ENCODE peak calls at places on chromosomes 11 and 22, in six cellular contexts. One of them, this sample, is unnamed.

GRCh38 chr11:4154503-4154902 is 59.9 kb downstream of the RRM1 start:
- DNase-seq in A549: no peak
- DNase-seq in HFF-Myc: no peak
- DNase-seq in MM.1S: no peak
- DNase-seq in astrocyte of the spinal cord: no peak
- DNase-seq in skeletal muscle cell: no peak
- DNase-seq in this sample: no peak

GRCh38 chr11:22244986-22245592 is 52.2 kb downstream of the ANO5 start:
- DNase-seq in A549: peak; percentile 45
- DNase-seq in HFF-Myc: peak; percentile 2
- DNase-seq in MM.1S: peak; percentile 48
- DNase-seq in astrocyte of the spinal cord: peak; percentile 37
- DNase-seq in skeletal muscle cell: peak; percentile 4
- DNase-seq in this sample: no peak

GRCh38 chr11:29816359-29816758 is 200.5 kb downstream of the KCNA4 start:
- DNase-seq in A549: no peak
- DNase-seq in HFF-Myc: no peak
- DNase-seq in MM.1S: no peak
- DNase-seq in astrocyte of the spinal cord: no peak
- DNase-seq in skeletal muscle cell: no peak
- DNase-seq in this sample: no peak

GRCh38 chr11:69940246-69940610 is 121.0 kb upstream of the FGF3 start:
- DNase-seq in A549: no peak
- DNase-seq in HFF-Myc: no peak
- DNase-seq in MM.1S: no peak
- DNase-seq in astrocyte of the spinal cord: no peak
- DNase-seq in skeletal muscle cell: no peak
- DNase-seq in this sample: no peak

GRCh38 chr11:65493367-65494176 is 5.3 kb upstream of the MALAT1 start:
- DNase-seq in A549: peak; percentile 95
- DNase-seq in HFF-Myc: no peak
- DNase-seq in MM.1S: no peak
- DNase-seq in astrocyte of the spinal cord: peak; percentile 91
- DNase-seq in skeletal muscle cell: peak; percentile 88
- DNase-seq in this sample: no peak

GRCh38 chr22:44386386-44387035 is 73.8 kb upstream of the SHISAL1 start:
- DNase-seq in A549: no peak
- DNase-seq in HFF-Myc: no peak
- DNase-seq in MM.1S: no peak
- DNase-seq in astrocyte of the spinal cord: no peak
- DNase-seq in skeletal muscle cell: no peak
- DNase-seq in this sample: no peak

GRCh38 chr11:72336163-72336562 is 92.2 kb upstream of the PHOX2A start:
- DNase-seq in A549: no peak
- DNase-seq in HFF-Myc: no peak
- DNase-seq in MM.1S: no peak
- DNase-seq in astrocyte of the spinal cord: no peak
- DNase-seq in skeletal muscle cell: no peak
- DNase-seq in this sample: no peak

GRCh38 chr11:33936745-33937612 is 45.1 kb upstream of the LMO2 start:
- DNase-seq in A549: no peak
- DNase-seq in HFF-Myc: no peak
- DNase-seq in MM.1S: no peak
- DNase-seq in astrocyte of the spinal cord: peak; percentile 51
- DNase-seq in skeletal muscle cell: no peak
- DNase-seq in this sample: no peak

GRCh38 chr11:96045622-96046456 is 121.9 kb upstream of the MTMR2 start:
- DNase-seq in A549: no peak
- DNase-seq in HFF-Myc: peak; percentile 61
- DNase-seq in MM.1S: peak; percentile 73
- DNase-seq in astrocyte of the spinal cord: peak; percentile 86
- DNase-seq in skeletal muscle cell: peak; percentile 53
- DNase-seq in this sample: no peak

GRCh38 chr11:64759722-64760719 is at the start of gene PYGM:
- DNase-seq in A549: no peak
- DNase-seq in HFF-Myc: no peak
- DNase-seq in MM.1S: no peak
- DNase-seq in astrocyte of the spinal cord: no peak
- DNase-seq in skeletal muscle cell: peak; percentile 37
- DNase-seq in this sample: no peak

GRCh38 chr11:133995066-133995465 is 38.3 kb upstream of the IGSF9B start:
- DNase-seq in A549: no peak
- DNase-seq in HFF-Myc: no peak
- DNase-seq in MM.1S: no peak
- DNase-seq in astrocyte of the spinal cord: no peak
- DNase-seq in skeletal muscle cell: no peak
- DNase-seq in this sample: no peak

GRCh38 chr11:18204220-18204619 is 31.6 kb downstream of the MRGPRX4 start:
- DNase-seq in A549: no peak
- DNase-seq in HFF-Myc: no peak
- DNase-seq in MM.1S: no peak
- DNase-seq in astrocyte of the spinal cord: no peak
- DNase-seq in skeletal muscle cell: no peak
- DNase-seq in this sample: no peak

GRCh38 chr11:34668583-34669053 is 47.7 kb downstream of the EHF start:
- DNase-seq in A549: no peak
- DNase-seq in HFF-Myc: no peak
- DNase-seq in MM.1S: no peak
- DNase-seq in astrocyte of the spinal cord: no peak
- DNase-seq in skeletal muscle cell: no peak
- DNase-seq in this sample: no peak

GRCh38 chr11:114168691-114169090 is 109.2 kb downstream of the ZBTB16 start:
- DNase-seq in A549: no peak
- DNase-seq in HFF-Myc: no peak
- DNase-seq in MM.1S: peak; percentile 70
- DNase-seq in astrocyte of the spinal cord: no peak
- DNase-seq in skeletal muscle cell: no peak
- DNase-seq in this sample: no peak

GRCh38 chr22:38271101-38271500 is 1.7 kb downstream of the TMEM184B start:
- DNase-seq in A549: no peak
- DNase-seq in HFF-Myc: no peak
- DNase-seq in MM.1S: no peak
- DNase-seq in astrocyte of the spinal cord: no peak
- DNase-seq in skeletal muscle cell: no peak
- DNase-seq in this sample: no peak
- H3K4me3 ChIP-seq in A549: no peak overlapping the region
- H3K4me3 ChIP-seq in HFF-Myc: peak overlapping the region; percentile 67
- H3K4me3 ChIP-seq in MM.1S: peak overlapping the region; percentile 99
- H3K4me3 ChIP-seq in astrocyte of the spinal cord: no peak overlapping the region
- H3K4me3 ChIP-seq in skeletal muscle cell: no peak overlapping the region
- H3K4me3 ChIP-seq in this sample: no peak overlapping the region

GRCh38 chr11:90309693-90310092 is 86.8 kb upstream of the CHORDC1 start:
- DNase-seq in A549: no peak
- DNase-seq in HFF-Myc: no peak
- DNase-seq in MM.1S: no peak
- DNase-seq in astrocyte of the spinal cord: no peak
- DNase-seq in skeletal muscle cell: no peak
- DNase-seq in this sample: no peak

DNA sequence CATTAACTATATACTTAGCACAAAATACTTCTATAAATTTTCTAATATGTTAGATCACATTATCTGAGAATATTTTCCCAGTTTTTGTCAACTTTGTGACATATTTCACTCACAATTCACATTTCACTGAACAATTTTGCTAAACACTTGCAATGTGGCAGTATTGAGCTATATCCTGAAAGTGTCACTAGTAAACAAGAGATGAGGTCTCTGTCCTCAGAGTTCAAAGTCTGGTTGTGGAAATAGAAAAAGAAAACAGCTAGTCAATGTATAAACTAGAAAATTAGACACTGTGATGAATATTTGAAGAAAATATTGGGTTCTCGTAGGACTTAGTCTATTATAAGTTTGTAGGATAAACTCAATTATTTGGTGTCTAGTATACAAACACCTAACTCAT is 87.4 kb upstream of the CHORDC1 start:
- DNase-seq in A549: no peak
- DNase-seq in HFF-Myc: no peak
- DNase-seq in MM.1S: no peak
- DNase-seq in astrocyte of the spinal cord: no peak
- DNase-seq in skeletal muscle cell: no peak
- DNase-seq in this sample: no peak
- H3K4me3 ChIP-seq in A549: no peak overlapping the region
- H3K4me3 ChIP-seq in HFF-Myc: no peak overlapping the region
- H3K4me3 ChIP-seq in MM.1S: no peak overlapping the region
- H3K4me3 ChIP-seq in astrocyte of the spinal cord: no peak overlapping the region
- H3K4me3 ChIP-seq in skeletal muscle cell: no peak overlapping the region
- H3K4me3 ChIP-seq in this sample: no peak overlapping the region

GRCh38 chr11:74735566-74735965 is 4.3 kb upstream of the CHRDL2 start:
- DNase-seq in A549: no peak
- DNase-seq in HFF-Myc: no peak
- DNase-seq in MM.1S: no peak
- DNase-seq in astrocyte of the spinal cord: no peak
- DNase-seq in skeletal muscle cell: no peak
- DNase-seq in this sample: peak; percentile 24

GRCh38 chr11:74731301-74732094 is at the start of gene CHRDL2:
- DNase-seq in A549: peak; percentile 30
- DNase-seq in HFF-Myc: no peak
- DNase-seq in MM.1S: no peak
- DNase-seq in astrocyte of the spinal cord: no peak
- DNase-seq in skeletal muscle cell: no peak
- DNase-seq in this sample: no peak

GRCh38 chr11:74729397-74729796 is 1.8 kb downstream of the CHRDL2 start:
- DNase-seq in A549: no peak
- DNase-seq in HFF-Myc: no peak
- DNase-seq in MM.1S: no peak
- DNase-seq in astrocyte of the spinal cord: no peak
- DNase-seq in skeletal muscle cell: no peak
- DNase-seq in this sample: no peak

GRCh38 chr11:74726547-74727182 is 4.6 kb downstream of the CHRDL2 start:
- DNase-seq in A549: peak; percentile 74
- DNase-seq in HFF-Myc: peak; percentile 27
- DNase-seq in MM.1S: peak; percentile 74
- DNase-seq in astrocyte of the spinal cord: peak; percentile 70
- DNase-seq in skeletal muscle cell: peak; percentile 49
- DNase-seq in this sample: peak; percentile 53

GRCh38 chr11:74730601-74731260 is 495 bp downstream of the CHRDL2 start:
- DNase-seq in A549: no peak
- DNase-seq in HFF-Myc: no peak
- DNase-seq in MM.1S: no peak
- DNase-seq in astrocyte of the spinal cord: no peak
- DNase-seq in skeletal muscle cell: no peak
- DNase-seq in this sample: no peak
- H3K4me3 ChIP-seq in A549: peak overlapping the region; percentile 48
- H3K4me3 ChIP-seq in HFF-Myc: no peak overlapping the region
- H3K4me3 ChIP-seq in MM.1S: no peak overlapping the region
- H3K4me3 ChIP-seq in astrocyte of the spinal cord: no peak overlapping the region
- H3K4me3 ChIP-seq in skeletal muscle cell: peak overlapping the region; percentile 6
- H3K4me3 ChIP-seq in this sample: no peak overlapping the region

GRCh38 chr11:829946-830294 is 2.2 kb downstream of the CRACR2B start:
- DNase-seq in A549: no peak
- DNase-seq in HFF-Myc: no peak
- DNase-seq in MM.1S: no peak
- DNase-seq in astrocyte of the spinal cord: no peak
- DNase-seq in skeletal muscle cell: no peak
- DNase-seq in this sample: no peak

GRCh38 chr11:830295-831131 is 2.2 kb upstream of the CD151 start:
- DNase-seq in A549: no peak
- DNase-seq in HFF-Myc: no peak
- DNase-seq in MM.1S: peak; percentile 48
- DNase-seq in astrocyte of the spinal cord: peak; percentile 66
- DNase-seq in skeletal muscle cell: no peak
- DNase-seq in this sample: no peak

GRCh38 chr11:831951-832528 is 712 bp upstream of the CD151 start:
- DNase-seq in A549: no peak
- DNase-seq in HFF-Myc: no peak
- DNase-seq in MM.1S: no peak
- DNase-seq in astrocyte of the spinal cord: no peak
- DNase-seq in skeletal muscle cell: no peak
- DNase-seq in this sample: no peak

GRCh38 chr11:832529-833113 is at the start of gene CD151:
- DNase-seq in A549: peak; percentile 68
- DNase-seq in HFF-Myc: no peak
- DNase-seq in MM.1S: peak; percentile 59
- DNase-seq in astrocyte of the spinal cord: peak; percentile 63
- DNase-seq in skeletal muscle cell: no peak
- DNase-seq in this sample: peak; percentile 60

GRCh38 chr11:831132-831864 is 1.5 kb upstream of the CD151 start:
- DNase-seq in A549: no peak
- DNase-seq in HFF-Myc: no peak
- DNase-seq in MM.1S: no peak
- DNase-seq in astrocyte of the spinal cord: peak; percentile 80
- DNase-seq in skeletal muscle cell: no peak
- DNase-seq in this sample: no peak
- H3K4me3 ChIP-seq in A549: peak overlapping the region; percentile 86
- H3K4me3 ChIP-seq in HFF-Myc: no peak overlapping the region
- H3K4me3 ChIP-seq in MM.1S: no peak overlapping the region
- H3K4me3 ChIP-seq in astrocyte of the spinal cord: peak overlapping the region; percentile 12
- H3K4me3 ChIP-seq in skeletal muscle cell: peak overlapping the region; percentile 42
- H3K4me3 ChIP-seq in this sample: no peak overlapping the region

DNA sequence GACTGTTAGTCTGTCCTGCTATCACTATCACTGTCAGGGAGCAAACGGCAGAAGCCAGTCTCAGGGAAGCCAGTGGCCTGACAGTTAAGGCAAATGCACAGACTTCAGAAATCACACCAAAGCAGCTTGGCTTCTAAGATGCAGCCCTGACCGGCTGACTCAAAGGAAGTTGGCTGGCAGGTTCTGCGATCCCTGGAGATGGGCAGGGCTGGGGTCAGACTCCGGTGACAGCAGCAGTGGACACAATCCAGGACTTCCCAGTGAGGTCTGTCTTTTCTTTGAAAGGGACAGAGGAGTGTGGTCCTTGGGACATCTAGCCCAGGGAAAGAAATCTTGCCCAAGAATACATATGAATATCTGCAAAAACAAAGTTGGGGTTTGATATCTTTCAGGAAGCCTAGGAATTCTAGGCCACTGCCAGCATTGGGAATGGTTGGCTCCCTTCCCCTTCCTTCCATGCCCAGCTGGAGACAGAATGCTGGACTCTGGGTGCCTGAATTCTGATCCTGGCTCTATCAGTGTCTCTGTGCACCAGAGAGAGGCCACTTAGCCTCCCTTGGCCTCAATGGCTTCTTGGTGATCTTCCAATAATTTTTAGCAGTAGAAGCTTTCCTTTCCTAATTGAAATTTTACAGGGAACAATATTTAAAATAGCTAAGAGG is 108.9 kb downstream of the KIRREL3 start:
- DNase-seq in A549: no peak
- DNase-seq in HFF-Myc: no peak
- DNase-seq in MM.1S: no peak
- DNase-seq in astrocyte of the spinal cord: peak; percentile 19
- DNase-seq in skeletal muscle cell: no peak
- DNase-seq in this sample: no peak
- H3K4me3 ChIP-seq in A549: no peak overlapping the region
- H3K4me3 ChIP-seq in HFF-Myc: no peak overlapping the region
- H3K4me3 ChIP-seq in MM.1S: no peak overlapping the region
- H3K4me3 ChIP-seq in astrocyte of the spinal cord: no peak overlapping the region
- H3K4me3 ChIP-seq in skeletal muscle cell: no peak overlapping the region
- H3K4me3 ChIP-seq in this sample: no peak overlapping the region